ENCODE peak calls at places on chromosome 3, in four cellular contexts. L is suprapubic skin, C is right cardiac atrium, S is IMR-90. B is an unnamed sample.

GRCh38 chr3:65890328-65890727 is 148.4 kb downstream of the MAGI1 start:
- DNase-seq in S (no peak), L (no peak), C (no peak), B (no peak)

GRCh38 chr3:195248281-195248680 is 22.7 kb downstream of the XXYLT1 start:
- DNase-seq in S (no peak), C (no peak), L (no peak), B (peak; percentile 8)

GRCh38 chr3:17023006-17023664 is 138.4 kb downstream of the PLCL2 start:
- DNase-seq in S (peak; percentile 12), C (no peak), L (no peak), B (no peak)

GRCh38 chr3:46442591-46443530 is 21.8 kb downstream of the LTF start:
- DNase-seq in L (no peak), S (no peak), C (no peak), B (no peak)

GRCh38 chr3:187286467-187287059 is 5.0 kb downstream of the MASP1 start:
- DNase-seq in S (peak; percentile 94), L (no peak), C (peak; percentile 49), B (peak; percentile 23)

GRCh38 chr3:30751610-30752299 is 142.7 kb downstream of the GADL1 start:
- DNase-seq in S (peak; percentile 62), L (no peak), C (peak; percentile 27), B (peak; percentile 28)

GRCh38 chr3:189276481-189277190 is 104.9 kb downstream of the TPRG1 start:
- DNase-seq in C (peak; percentile 26), S (peak; percentile 28), L (no peak), B (peak; percentile 22)

GRCh38 chr3:127612966-127613365 is 14.8 kb downstream of the MCM2 start:
- DNase-seq in L (no peak), C (no peak), S (no peak), B (no peak)

GRCh38 chr3:175672119-175672689 is 813.1 kb downstream of the NAALADL2 start:
- DNase-seq in L (no peak), C (no peak), S (peak; percentile 63), B (no peak)

GRCh38 chr3:192571197-192571791 is 156.0 kb downstream of the FGF12 start:
- DNase-seq in S (peak; percentile 32), L (no peak), C (peak; percentile 73), B (peak; percentile 45)

GRCh38 chr3:128933213-128933921 is 53.9 kb downstream of the ACAD9 start:
- DNase-seq in C (no peak), S (no peak), L (no peak), B (peak; percentile 5)

GRCh38 chr3:108153451-108153981 is 62.7 kb upstream of the CD47 start:
- DNase-seq in L (no peak), C (no peak), S (peak; percentile 75), B (peak; percentile 66)

GRCh38 chr3:42801784-42802183 is 2.5 kb downstream of the HIGD1A start:
- DNase-seq in C (no peak), L (no peak), S (no peak), B (no peak)

GRCh38 chr3:129518581-129518980 is 9.9 kb upstream of the RHO start:
- DNase-seq in C (no peak), L (no peak), S (no peak), B (no peak)

GRCh38 chr3:106692624-106693023 is 684.6 kb upstream of the CCDC54 start:
- DNase-seq in S (no peak), C (no peak), L (no peak), B (no peak)

GRCh38 chr3:147173280-147173679 is 233.1 kb downstream of the ZIC4 start:
- DNase-seq in C (no peak), L (no peak), S (no peak), B (no peak)

GRCh38 chr3:4972652-4973643 is 6.3 kb upstream of the BHLHE40 start:
- DNase-seq in L (no peak), C (no peak), S (no peak), B (no peak)

GRCh38 chr3:184230081-184230602 is 757 bp downstream of the VWA5B2 start:
- DNase-seq in L (no peak), S (no peak), C (no peak), B (no peak)

GRCh38 chr3:182046365-182046764 is 334.6 kb downstream of the SOX2 start:
- DNase-seq in S (no peak), C (no peak), L (peak; percentile 53), B (peak; percentile 57)
- H3K9me3 ChIP-seq in S (peaks cover 5% of the 10 kb centered on the region), C (no peaks in the 10 kb centered on the region), L (no peaks in the 10 kb centered on the region), B (no peaks in the 10 kb centered on the region)

GRCh38 chr3:39280569-39280968 is 733 bp upstream of the CX3CR1 start:
- DNase-seq in L (no peak), C (no peak), S (no peak), B (no peak)
- H3K4me3 ChIP-seq in L (no peak overlapping the region), C (no peak overlapping the region), S (no peak overlapping the region), B (no peak overlapping the region)

GRCh38 chr3:44665173-44665572 is 16.6 kb downstream of the ZNF35 start:
- DNase-seq in C (no peak), L (no peak), S (no peak), B (no peak)

GRCh38 chr3:44659015-44659414 is 10.5 kb downstream of the ZNF35 start:
- DNase-seq in C (no peak), S (no peak), L (no peak), B (no peak)

GRCh38 chr3:44661189-44661588 is 12.7 kb downstream of the ZNF35 start:
- DNase-seq in L (no peak), S (no peak), C (no peak), B (no peak)

GRCh38 chr3:44659434-44659833 is 10.9 kb downstream of the ZNF35 start:
- DNase-seq in S (no peak), C (no peak), L (no peak), B (no peak)
- H3K9me3 ChIP-seq in S (peaks cover 33% of the 10 kb centered on the region), C (peaks cover 4% of the 10 kb centered on the region), L (peaks cover 17% of the 10 kb centered on the region), B (no peaks in the 10 kb centered on the region)

GRCh38 chr3:89113344-89113743 is 5.9 kb downstream of the EPHA3 start:
- DNase-seq in C (no peak), L (no peak), S (no peak), B (no peak)

GRCh38 chr3:89116486-89116885 is 9.1 kb downstream of the EPHA3 start:
- DNase-seq in S (no peak), C (no peak), L (no peak), B (no peak)

GRCh38 chr3:89113887-89114840 is 6.7 kb downstream of the EPHA3 start:
- DNase-seq in L (peak; percentile 59), S (peak; percentile 42), C (peak; percentile 65), B (peak; percentile 77)

DNA sequence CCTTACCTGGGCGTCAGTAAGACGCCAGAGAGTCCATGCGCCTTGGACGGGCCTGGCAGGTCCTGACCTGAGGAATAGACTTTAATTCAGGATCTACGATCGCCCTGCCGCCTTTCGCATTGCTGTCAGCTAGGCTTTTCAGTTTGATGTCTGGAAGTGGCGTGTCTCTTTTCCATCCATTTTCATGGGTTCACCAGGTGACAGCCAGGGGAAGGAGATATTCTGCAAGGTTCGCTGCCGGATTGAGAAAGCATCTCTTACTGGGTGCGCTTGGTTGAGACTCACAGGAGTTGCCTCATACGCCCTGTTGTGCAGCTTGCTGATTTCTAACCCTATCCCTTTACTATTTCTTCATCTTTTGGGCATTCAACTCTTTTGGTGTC is 7.4 kb downstream of the EPHA3 start:
- DNase-seq in L (no peak), S (no peak), C (no peak), B (no peak)
- H3K4me3 ChIP-seq in L (peak overlapping the region; percentile 48), S (no peak overlapping the region), C (peak overlapping the region; percentile 58), B (peak overlapping the region; percentile 53)

GRCh38 chr3:197559662-197560061 is 3.9 kb upstream of the BDH1 start:
- DNase-seq in L (no peak), C (no peak), S (no peak), B (no peak)

GRCh38 chr3:197561926-197562325 is 6.2 kb upstream of the BDH1 start:
- DNase-seq in L (no peak), C (no peak), S (no peak), B (no peak)

GRCh38 chr3:197562398-197563251 is 6.9 kb upstream of the BDH1 start:
- DNase-seq in S (no peak), C (no peak), L (no peak), B (no peak)

GRCh38 chr3:197567900-197568685 is 12.3 kb upstream of the BDH1 start:
- DNase-seq in C (no peak), S (no peak), L (no peak), B (no peak)

GRCh38 chr3:197564097-197564843 is 8.5 kb upstream of the BDH1 start:
- DNase-seq in L (no peak), S (no peak), C (no peak), B (no peak)
- H3K9me3 ChIP-seq in L (no peaks in the 10 kb centered on the region), S (peaks cover 3% of the 10 kb centered on the region), C (no peaks in the 10 kb centered on the region), B (no peaks in the 10 kb centered on the region)

B was measured in testis.